ENCODE peak calls at places on chromosomes 5 and 9, in six cellular contexts. K, W, Y, Q, G and O are unnamed samples.

GRCh38 chr5:76689321-76690026 is 26.5 kb upstream of the F2R start:
- DNase-seq in K (no peak), W (no peak), Y (no peak), Q (peak), G (no peak), O (no peak)

GRCh38 chr9:129174724-129175514 is 3.1 kb downstream of the IER5L start:
- DNase-seq in K (peak), W (peak), Y (no peak), Q (peak), G (peak), O (peak)

GRCh38 chr5:122151640-122152039 is 22.3 kb downstream of the ZNF474 start:
- DNase-seq in K (no peak), W (no peak), Y (no peak), Q (no peak), G (no peak), O (no peak)

GRCh38 chr9:134575817-134576176 is 65.8 kb upstream of the COL5A1 start:
- DNase-seq in K (no peak), W (no peak), Y (no peak), Q (no peak), G (no peak), O (no peak)

GRCh38 chr5:37722236-37723146 is 117.3 kb downstream of the GDNF start:
- DNase-seq in K (no peak), W (no peak), Y (no peak), Q (peak), G (no peak), O (peak)

GRCh38 chr9:128429505-128430086 is 8.9 kb downstream of the CERCAM start:
- DNase-seq in K (peak), W (no peak), Y (no peak), Q (no peak), G (no peak), O (no peak)

GRCh38 chr9:112537561-112537960 is 50.9 kb downstream of the KIAA1958 start:
- DNase-seq in K (no peak), W (no peak), Y (no peak), Q (no peak), G (no peak), O (no peak)

GRCh38 chr5:171969288-171969880 is 37.1 kb downstream of the FBXW11 start:
- DNase-seq in K (no peak), W (no peak), Y (no peak), Q (no peak), G (no peak), O (no peak)